ENCODE peak calls at places on chromosomes 12 and 14, in four cellular contexts. O, M, S and Q are unnamed samples.

GRCh38 chr12:19744760-19745218 is 305.5 kb downstream of the AEBP2 start:
- DNase-seq in O (no peak), M (no peak), S (no peak), Q (no peak)

GRCh38 chr14:91403069-91403600 is 14.5 kb downstream of the CCDC88C start:
- DNase-seq in M (no peak), S (no peak), O (no peak), Q (no peak)

GRCh38 chr12:53725824-53726223 is 1.4 kb downstream of the CALCOCO1 start:
- DNase-seq in M (peak), S (no peak), O (peak), Q (peak)

GRCh38 chr14:104858811-104859426 is 6.1 kb upstream of the CEP170B start:
- DNase-seq in O (no peak), S (no peak), M (no peak), Q (no peak)

GRCh38 chr14:99035268-99035667 is 236.7 kb downstream of the BCL11B start:
- DNase-seq in S (no peak), M (peak), O (no peak), Q (peak)

GRCh38 chr12:11725616-11726015 is 76.1 kb downstream of the ETV6 start:
- DNase-seq in O (no peak), M (no peak), S (no peak), Q (no peak)

GRCh38 chr12:94909609-94910008 is 93.9 kb downstream of the NDUFA12 start:
- DNase-seq in O (no peak), S (no peak), M (no peak), Q (no peak)

GRCh38 chr12:5123921-5124320 is 80.2 kb downstream of the KCNA5 start:
- DNase-seq in O (no peak), M (no peak), S (no peak), Q (no peak)

GRCh38 chr14:71439247-71439646 is 493.0 kb upstream of the RGS6 start:
- DNase-seq in S (no peak), M (no peak), O (no peak), Q (no peak)

GRCh38 chr12:41045509-41045908 is 142.6 kb upstream of the PDZRN4 start:
- DNase-seq in S (no peak), O (no peak), M (no peak), Q (no peak)

GRCh38 chr14:50726372-50727107 is 58.4 kb upstream of the SAV1 start:
- DNase-seq in S (no peak), O (no peak), M (no peak), Q (no peak)

GRCh38 chr14:74611672-74612345 is at the start of gene LTBP2:
- DNase-seq in M (no peak), O (no peak), S (no peak), Q (no peak)

GRCh38 chr12:3145036-3145435 is 67.9 kb downstream of the TSPAN9 start:
- DNase-seq in S (no peak), O (no peak), M (no peak), Q (no peak)

GRCh38 chr12:130603566-130603965 is 112.5 kb downstream of the RIMBP2 start:
- DNase-seq in O (no peak), M (no peak), S (no peak), Q (no peak)

GRCh38 chr14:86532219-86532618 is 1002.3 kb downstream of the FLRT2 start:
- DNase-seq in M (no peak), S (no peak), O (peak), Q (peak)

GRCh38 chr12:76329163-76329562 is 19.1 kb downstream of the BBS10 start:
- DNase-seq in O (no peak), M (no peak), S (no peak), Q (no peak)

DNA sequence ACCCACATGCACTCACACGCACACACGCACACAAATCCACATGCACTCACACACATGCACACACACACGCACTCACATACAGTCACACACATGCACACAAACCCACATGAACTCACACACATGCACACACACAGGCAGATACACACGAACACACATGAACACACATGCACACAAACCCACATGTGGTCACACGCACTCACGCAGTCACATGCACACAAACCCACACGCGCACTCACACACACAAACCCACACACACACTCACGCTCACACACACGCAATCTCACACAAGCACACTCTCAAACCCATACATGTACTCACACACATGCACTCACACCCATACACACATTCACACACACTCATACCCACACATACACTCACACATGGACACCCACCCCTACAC is 61.5 kb downstream of the GALNT9 start:
- DNase-seq in M (no peak), O (no peak), S (no peak), Q (no peak)
- H3K4me3 ChIP-seq in M (no peak), O (no peak), S (no peak), Q (no peak)

DNA sequence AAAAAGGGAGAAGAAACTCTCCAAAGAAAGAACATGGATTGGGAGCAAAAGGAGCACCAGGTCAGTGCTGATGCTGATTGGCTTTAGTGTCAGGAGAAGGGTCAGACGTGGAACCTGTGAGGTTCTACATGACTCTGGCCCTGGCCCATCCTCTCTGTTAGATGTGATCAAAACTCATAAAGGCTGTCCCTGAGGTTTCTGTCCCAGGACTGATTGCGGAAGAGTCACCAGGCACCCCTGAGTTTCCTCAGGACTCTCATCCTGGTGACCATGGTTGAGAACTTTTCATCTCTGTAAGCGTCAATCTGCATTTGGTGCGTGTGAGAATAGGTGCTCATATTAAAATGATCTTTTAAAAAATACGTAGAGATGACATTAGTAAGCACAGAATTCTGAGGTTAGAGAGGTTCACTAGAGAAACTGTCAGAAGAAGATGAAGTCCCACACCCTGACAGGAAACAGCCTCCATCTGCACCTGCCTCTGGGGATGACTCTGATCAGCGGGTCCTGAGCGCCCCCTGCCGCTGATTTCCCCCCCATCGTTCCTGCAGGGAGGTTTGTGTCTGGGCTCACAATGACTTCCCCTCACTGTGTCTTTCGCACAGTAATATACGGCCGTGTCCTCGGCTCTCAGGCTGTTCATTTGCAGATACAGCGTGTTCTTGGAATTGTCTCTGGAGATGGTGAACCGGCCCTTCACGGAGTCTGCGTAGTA is 741.8 kb downstream of the TMEM121 start:
- DNase-seq in S (no peak), M (peak), O (peak), Q (peak)
- TF ChIP-seq CTCF in S (no peak), M (no peak), O (no peak), Q (no peak)

GRCh38 chr12:58916891-58917570 is 3.3 kb downstream of the LRIG3 start:
- DNase-seq in M (peak), O (no peak), S (no peak), Q (peak)
- H3K4me3 ChIP-seq in M (no peak), O (peak), S (peak), Q (peak)

GRCh38 chr12:122526683-122527477 is at the start of the genes KNTC1 and RSRC2:
- DNase-seq in O (peak), M (peak), S (peak), Q (peak)
- TF ChIP-seq CTCF in O (no peak), M (no peak), S (no peak), Q (no peak)

DNA sequence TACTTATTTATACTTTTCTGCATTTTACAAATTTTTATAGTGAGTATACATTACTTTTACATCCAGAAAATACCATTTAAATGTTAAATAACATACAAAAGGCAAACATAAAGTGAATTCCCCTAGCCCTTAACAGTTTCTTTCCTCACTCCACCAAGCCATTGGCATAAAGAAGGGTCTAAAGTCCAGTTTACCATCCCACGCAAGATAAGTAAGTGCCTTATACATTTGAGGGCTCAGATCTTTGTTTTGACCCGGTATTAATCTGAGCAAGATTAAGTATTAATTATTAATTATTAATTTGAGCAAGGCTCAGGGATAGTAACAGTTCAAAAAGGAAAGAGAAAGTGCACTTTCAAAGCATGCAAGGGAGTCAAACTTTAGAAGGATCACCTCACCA is 182.9 kb downstream of the DICER1 start:
- DNase-seq in S (no peak), M (no peak), O (no peak), Q (no peak)
- H3K4me3 ChIP-seq in S (no peak), M (no peak), O (no peak), Q (no peak)

DNA sequence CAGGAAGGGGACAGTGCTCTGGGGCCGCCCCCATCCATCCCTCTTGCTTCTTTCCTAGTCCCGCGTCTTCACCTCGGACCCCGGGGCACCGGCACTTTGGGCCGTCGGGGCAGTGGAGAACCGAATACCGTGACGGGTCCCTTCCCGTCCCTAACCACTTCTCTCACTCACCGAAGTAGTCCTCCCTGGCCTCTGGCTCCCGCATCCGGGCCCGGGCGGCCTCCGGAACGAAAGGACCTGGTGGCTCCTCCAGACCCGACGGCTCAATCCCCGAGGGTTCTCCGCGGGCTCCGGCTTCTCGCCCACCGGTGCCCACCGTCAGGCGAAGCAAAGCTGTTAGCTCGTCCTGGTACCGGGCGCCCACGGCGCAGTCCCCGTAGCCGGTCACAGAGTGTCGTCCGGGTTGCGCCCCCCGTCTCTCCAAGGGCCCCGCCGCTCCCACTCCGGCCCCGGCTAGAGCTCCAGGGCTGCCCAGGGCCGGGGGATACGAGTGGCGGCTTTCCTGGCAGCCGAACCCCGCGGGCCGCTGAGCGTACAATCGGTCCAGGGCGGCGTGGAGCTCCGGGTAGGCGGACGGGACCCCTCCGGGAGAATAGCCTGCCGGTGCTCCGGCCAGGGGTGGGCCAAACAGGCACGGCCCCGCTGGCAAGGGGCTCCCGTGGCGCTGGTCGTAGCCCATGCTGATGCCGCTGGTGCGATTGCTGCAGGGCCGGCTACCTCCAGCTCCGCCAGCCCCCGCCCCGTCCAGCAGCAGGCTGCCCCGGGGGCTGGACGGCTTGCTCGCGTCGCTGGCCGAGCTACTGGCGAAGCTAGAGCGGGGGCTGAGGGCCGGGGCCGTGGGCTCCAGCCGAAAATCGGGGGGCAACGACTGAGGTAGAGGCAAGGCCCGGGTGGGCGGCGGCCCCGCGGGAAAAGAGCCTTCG is 1.0 kb downstream of the AJUBA start:
- DNase-seq in S (no peak), M (no peak), O (no peak), Q (no peak)
- TF ChIP-seq CTCF in S (no peak), M (no peak), O (no peak), Q (no peak)